ENCODE peak calls at places on chromosomes 16 and 17, in seven cellular contexts. D is fibroblast of lung, Q is DND-41, X is mammary epithelial cell, M is GM23248, Y is PC-3, G is PC-9. A is an unnamed sample. For H3K4me1, the result is how much of the 10 kb centered on the place peaks cover.

GRCh38 chr17:1627219-1627986 is 1.2 kb downstream of the SLC43A2 start:
- DNase-seq in D (no peak), Q (no peak), X (no peak), M (no peak), Y (no peak), G (no peak), A (no peak)

GRCh38 chr17:32157225-32157624 is 14.9 kb downstream of the RHOT1 start:
- DNase-seq in D (peak), Q (no peak), X (no peak), M (peak), Y (peak), G (peak), A (no peak)

GRCh38 chr17:50458290-50458689 is 10.4 kb downstream of the CHAD start:
- DNase-seq in D (no peak), Q (no peak), X (peak), M (no peak), Y (peak), G (no peak), A (no peak)

GRCh38 chr17:79971651-79972050 is 64.0 kb downstream of the TBC1D16 start:
- DNase-seq in D (no peak), Q (no peak), X (no peak), M (no peak), Y (no peak), G (no peak), A (no peak)

GRCh38 chr17:72602517-72603345 is 481.9 kb downstream of the SOX9 start:
- DNase-seq in D (peak), Q (no peak), X (peak), M (peak), Y (peak), G (peak), A (peak)

GRCh38 chr17:41666336-41666680 is 22.4 kb upstream of the EIF1 start:
- DNase-seq in D (peak), Q (peak), X (peak), M (peak), Y (peak), G (peak), A (peak)

GRCh38 chr17:2594657-2595085 is 1.2 kb downstream of the PAFAH1B1 start:
- DNase-seq in D (no peak), Q (peak), X (no peak), M (peak), Y (no peak), G (no peak), A (no peak)

GRCh38 chr16:47213761-47214440 is 70.2 kb upstream of the NETO2 start:
- DNase-seq in D (peak), Q (no peak), X (peak), M (no peak), Y (no peak), G (no peak), A (no peak)

GRCh38 chr16:3919413-3919812 is 38.9 kb upstream of the CREBBP start:
- DNase-seq in D (no peak), Q (no peak), X (no peak), M (no peak), Y (no peak), G (no peak), A (no peak)

GRCh38 chr17:13569740-13570137 is 32.0 kb downstream of the HS3ST3A1 start:
- DNase-seq in D (no peak), Q (no peak), X (no peak), M (no peak), Y (no peak), G (no peak), A (no peak)

GRCh38 chr17:76246080-76247066 is 6.1 kb upstream of the RNF157 start:
- DNase-seq in D (peak), Q (peak), X (no peak), M (peak), Y (no peak), G (peak), A (no peak)

GRCh38 chr16:17998550-17998949 is 338.0 kb downstream of the NPIPA8 start:
- DNase-seq in D (no peak), Q (no peak), X (no peak), M (no peak), Y (no peak), G (no peak), A (no peak)

GRCh38 chr17:57869599-57870282 is 19.9 kb upstream of the MRPS23 start:
- DNase-seq in D (peak), Q (no peak), X (peak), M (peak), Y (peak), G (no peak), A (no peak)

GRCh38 chr16:76193851-76194620 is 83.2 kb upstream of the CNTNAP4 start:
- DNase-seq in D (peak), Q (no peak), X (peak), M (no peak), Y (no peak), G (no peak), A (no peak)

GRCh38 chr17:40415390-40415789 is 2.3 kb downstream of the TOP2A start:
- DNase-seq in D (peak), Q (no peak), X (peak), M (peak), Y (peak), G (peak), A (peak)

GRCh38 chr16:88413631-88414030 is 30.9 kb downstream of the ZNF469 start:
- DNase-seq in D (no peak), Q (no peak), X (no peak), M (no peak), Y (no peak), G (no peak), A (no peak)

GRCh38 chr16:89136931-89137330 is 34.6 kb upstream of the CDH15 start:
- DNase-seq in D (no peak), Q (no peak), X (no peak), M (no peak), Y (no peak), G (no peak), A (no peak)

GRCh38 chr17:4032245-4032644 is 68.0 kb upstream of the ATP2A3 start:
- DNase-seq in D (no peak), Q (no peak), X (no peak), M (no peak), Y (no peak), G (no peak), A (no peak)

GRCh38 chr17:4028436-4028835 is 64.2 kb upstream of the ATP2A3 start:
- DNase-seq in D (no peak), Q (no peak), X (no peak), M (no peak), Y (no peak), G (no peak), A (no peak)

GRCh38 chr17:4033751-4034251 is 69.6 kb upstream of the ATP2A3 start:
- DNase-seq in D (no peak), Q (no peak), X (no peak), M (no peak), Y (no peak), G (no peak), A (no peak)

GRCh38 chr17:4035081-4035680 is 70.9 kb upstream of the ATP2A3 start:
- DNase-seq in D (no peak), Q (no peak), X (no peak), M (no peak), Y (no peak), G (no peak), A (no peak)

DNA sequence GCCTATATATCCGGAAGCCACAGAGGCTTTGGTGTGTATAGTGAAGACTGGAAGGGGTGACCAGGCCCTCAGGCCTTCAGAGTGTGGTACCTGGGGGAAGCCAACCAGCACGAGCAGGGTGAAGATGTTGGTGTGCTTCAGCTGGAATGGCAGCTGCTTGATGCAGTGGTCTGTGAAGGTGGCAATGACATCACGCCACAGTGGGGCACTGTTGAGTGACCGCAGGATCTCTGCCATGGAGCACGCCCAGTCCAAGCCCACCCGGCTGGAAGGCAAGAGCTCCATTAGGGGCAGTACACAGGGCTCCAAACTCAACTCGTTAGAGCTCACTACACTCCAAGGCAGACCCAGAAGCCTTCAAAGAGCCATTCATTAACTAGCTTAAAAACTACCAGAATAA is 68.5 kb upstream of the ATP2A3 start:
- DNase-seq in D (no peak), Q (no peak), X (no peak), M (no peak), Y (no peak), G (no peak), A (peak)
- TF ChIP-seq EZH2 in D (no peak), Q (no peak), X (no peak), M (no peak), Y (no peak), G (no peak), A (no peak)

DNA sequence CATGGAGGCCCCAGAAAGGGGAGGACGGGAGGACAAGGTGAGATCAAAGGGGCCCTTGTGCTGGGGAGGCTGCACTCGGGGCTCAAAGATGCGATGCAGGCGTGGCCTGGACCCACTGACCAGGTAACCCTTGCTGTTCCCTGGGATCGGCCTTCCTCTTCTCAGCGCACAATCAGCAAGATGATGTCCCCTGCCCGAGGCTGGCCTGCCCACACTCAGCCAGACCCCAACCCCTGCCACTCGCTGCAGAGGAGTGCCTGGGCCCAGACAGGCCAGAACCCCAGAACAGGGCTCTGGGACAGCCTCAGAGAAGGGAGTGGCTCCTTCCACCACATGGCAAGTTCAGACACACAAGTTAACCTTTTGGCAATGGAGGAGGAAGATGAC is 14.8 kb downstream of the KIFC3 start:
- DNase-seq in D (no peak), Q (no peak), X (no peak), M (no peak), Y (no peak), G (no peak), A (no peak)
- H3K4me1 ChIP-seq in D (under half), Q (under half), X (under half), M (under half), Y (under half), G (under half), A (under half)

DNA sequence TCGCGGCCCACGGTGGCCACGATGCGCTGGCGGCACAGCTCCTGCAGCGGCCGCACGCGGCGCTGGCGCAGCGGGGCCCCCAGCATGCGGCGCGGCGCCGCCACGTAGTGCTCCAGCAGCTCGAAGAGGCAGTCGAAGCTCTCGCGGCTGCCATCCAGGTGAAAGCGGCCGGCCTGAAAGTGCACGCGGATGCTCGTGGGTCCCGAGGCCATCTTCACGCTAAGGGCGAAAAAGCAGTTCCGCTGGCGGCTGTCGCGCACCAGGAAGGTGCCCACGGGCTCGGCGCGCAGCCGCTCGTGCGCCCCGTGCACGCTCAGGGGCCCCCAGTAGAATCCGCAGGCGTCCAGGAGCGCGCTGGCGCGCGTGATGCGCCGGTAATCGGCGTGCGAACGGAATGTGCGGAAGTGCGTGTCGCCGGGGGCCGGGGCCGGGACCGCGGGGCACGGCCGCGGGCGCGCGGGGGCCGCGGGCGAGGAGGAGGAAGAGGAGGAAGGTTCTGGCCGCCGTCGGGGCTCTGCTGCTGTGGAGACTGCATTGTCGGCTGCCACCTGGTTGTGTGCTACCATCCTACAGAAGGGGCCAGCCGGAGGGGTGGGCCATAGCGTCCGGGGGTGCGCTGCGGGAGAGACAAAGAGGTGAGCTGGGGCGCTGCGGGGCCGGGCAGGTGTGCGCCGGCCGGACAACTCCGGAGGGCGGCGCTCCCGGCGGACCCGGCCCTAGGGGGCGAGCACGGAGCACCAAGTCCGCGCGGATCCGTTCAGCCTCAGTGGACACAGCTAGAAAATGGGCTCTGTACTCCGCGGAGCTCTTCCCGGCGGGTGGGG is 879 bp downstream of the SOCS1 start:
- DNase-seq in D (peak), Q (peak), X (peak), M (peak), Y (peak), G (no peak), A (peak)
- TF ChIP-seq EZH2 in D (no peak), Q (no peak), X (no peak), M (no peak), Y (no peak), G (no peak), A (peak)

DNA sequence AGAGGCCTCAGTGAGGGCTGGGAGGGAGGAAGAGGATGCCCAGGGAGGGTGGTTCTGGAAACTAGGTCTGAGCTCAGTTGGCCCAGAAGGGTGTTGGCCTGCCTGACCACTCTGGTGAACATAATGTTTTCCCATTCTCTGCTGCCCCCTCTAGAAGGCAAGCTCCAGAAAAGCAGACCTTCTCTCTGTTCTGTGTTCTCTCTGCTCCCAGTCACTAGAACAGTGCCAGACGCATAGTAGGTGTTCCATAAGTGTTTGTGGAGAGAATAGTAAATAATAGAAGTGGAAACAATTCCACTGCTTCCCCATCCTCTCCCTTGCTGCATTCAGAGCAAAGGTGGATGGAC is 32.2 kb upstream of the ETV4 start:
- DNase-seq in D (no peak), Q (no peak), X (no peak), M (no peak), Y (no peak), G (no peak), A (no peak)
- H3K4me1 ChIP-seq in D (under half), Q (under half), X (under half), M (under half), Y (under half), G (half or more), A (under half)

DNA sequence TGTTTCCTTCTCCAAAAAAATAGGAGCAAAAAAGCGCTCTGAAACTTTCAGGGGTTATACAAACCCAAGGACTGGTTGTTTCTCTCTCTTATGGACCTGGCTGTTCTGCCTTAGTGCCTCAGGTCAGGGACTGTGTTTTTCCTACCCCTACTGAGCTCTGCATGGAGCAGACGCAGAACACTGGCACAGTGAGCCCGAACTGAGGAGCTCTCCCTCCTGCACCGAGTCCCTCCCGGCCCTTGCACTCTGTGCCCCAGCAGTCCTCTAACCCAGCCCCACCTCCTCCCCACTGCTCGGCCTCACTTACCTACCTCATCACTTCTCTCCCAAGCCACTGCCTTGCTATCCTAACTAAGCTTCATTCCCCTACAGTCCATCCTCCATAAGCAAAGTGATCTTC is 13.8 kb downstream of the MEIOB start:
- DNase-seq in D (no peak), Q (no peak), X (no peak), M (no peak), Y (no peak), G (no peak), A (no peak)
- TF ChIP-seq EZH2 in D (no peak), Q (no peak), X (no peak), M (no peak), Y (no peak), G (no peak), A (no peak)

GRCh38 chr16:52051773-52052172 is 495.2 kb downstream of the TOX3 start:
- DNase-seq in D (no peak), Q (no peak), X (no peak), M (no peak), Y (no peak), G (no peak), A (no peak)
- H3K4me1 ChIP-seq in D (under half), Q (under half), X (under half), M (under half), Y (under half), G (under half), A (under half)

GRCh38 chr17:74935585-74936469 is at the start of gene OTOP3:
- DNase-seq in D (no peak), Q (no peak), X (no peak), M (peak), Y (no peak), G (no peak), A (peak)
- TF ChIP-seq EZH2 in D (peak), Q (no peak), X (peak), M (peak), Y (peak), G (no peak), A (peak)

DNA sequence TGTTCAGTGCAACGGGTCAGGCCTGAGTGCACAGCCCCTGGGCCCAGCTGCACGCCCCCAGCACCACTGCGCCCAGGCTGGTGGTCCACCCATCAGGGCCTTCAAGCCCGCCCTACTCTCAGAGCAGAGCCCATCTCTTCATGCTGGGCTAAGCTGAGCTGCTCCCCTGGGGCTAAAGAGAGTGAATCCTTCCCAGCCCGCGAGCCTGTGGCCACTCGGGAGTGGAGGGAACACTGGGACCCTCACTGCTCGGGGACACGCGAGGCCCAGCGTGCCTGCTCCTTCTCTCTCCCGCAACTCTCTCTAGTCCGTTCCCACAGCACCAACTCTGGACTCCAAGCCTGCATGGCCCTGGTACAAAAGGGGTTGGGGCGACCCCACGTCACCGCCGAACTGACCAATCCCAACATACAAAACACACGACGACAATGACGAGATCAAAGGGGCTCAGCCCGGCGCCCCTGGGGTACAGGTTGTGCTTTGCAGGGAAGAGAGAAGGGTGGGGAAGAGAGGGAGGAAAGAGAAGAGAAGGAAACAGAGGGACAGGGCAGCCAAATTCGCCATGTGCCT is 4.1 kb upstream of the SIRT7 start:
- DNase-seq in D (no peak), Q (no peak), X (no peak), M (no peak), Y (no peak), G (no peak), A (no peak)
- H3K4me1 ChIP-seq in D (under half), Q (under half), X (under half), M (under half), Y (under half), G (half or more), A (under half)

GRCh38 chr16:559411-560207 is 585 bp upstream of the PRR35 start:
- DNase-seq in D (no peak), Q (no peak), X (no peak), M (no peak), Y (no peak), G (no peak), A (no peak)
- TF ChIP-seq EZH2 in D (peak), Q (no peak), X (peak), M (peak), Y (no peak), G (no peak), A (peak)

GRCh38 chr17:74756891-74757290 is 8.5 kb downstream of the NHERF1 start:
- DNase-seq in D (no peak), Q (no peak), X (no peak), M (no peak), Y (no peak), G (no peak), A (no peak)
- H3K4me1 ChIP-seq in D (under half), Q (half or more), X (under half), M (under half), Y (under half), G (half or more), A (half or more)